ENCODE peak calls at places on chromosomes 1 and 21, in ten cellular contexts. P is HuH-7.5; Z is skeletal muscle cell; C is lower lobe of right lung; G is hypothalamus; H is activated naive CD8-positive, alpha-beta T cell treated with anti-CD3 and anti-CD28 coated beads, Interleukin-2, amount 50 U/mL, for 24 hours; Q is small intestine; J is HEK293T; U is activated T-cell treated with anti-CD3 and anti-CD28 coated beads for 1 hour; B is NCI-H2081 treated with DMSO at 0.1 percent for 48 hours. M is an unnamed sample.

GRCh38 chr1:154960446-154961136 is 991 bp downstream of the PYGO2 start:
- DNase-seq in P (no peak), Z (no peak), C (no peak), G (no peak), H (no peak), Q (no peak), J (no peak), U (no peak), B (no peak), M (no peak)

GRCh38 chr21:23887709-23888303 is 1719.5 kb downstream of the MRPL39 start:
- DNase-seq in P (no peak), Z (no peak), C (no peak), G (no peak), H (peak), Q (peak), J (no peak), U (peak), B (no peak), M (no peak)

GRCh38 chr1:152777510-152778137 is 2.7 kb downstream of the LCE1F start:
- DNase-seq in P (peak), Z (no peak), C (no peak), G (no peak), H (no peak), Q (peak), J (peak), U (no peak), B (no peak), M (no peak)

GRCh38 chr1:6257541-6258069 is 3.3 kb downstream of the GPR153 start:
- DNase-seq in P (no peak), Z (no peak), C (no peak), G (no peak), H (no peak), Q (no peak), J (no peak), U (no peak), B (no peak), M (no peak)

GRCh38 chr1:120179420-120180348 is 3.4 kb upstream of the SEC22B start:
- DNase-seq in P (no peak), Z (peak), C (no peak), G (no peak), H (no peak), Q (peak), J (peak), U (no peak), B (no peak), M (peak)

GRCh38 chr1:188371295-188371806 is 1542.6 kb downstream of the PLA2G4A start:
- DNase-seq in P (no peak), Z (no peak), C (no peak), G (no peak), H (no peak), Q (no peak), J (no peak), U (no peak), B (no peak), M (no peak)

GRCh38 chr21:14875186-14875585 is 189.6 kb downstream of the NRIP1 start:
- DNase-seq in P (no peak), Z (no peak), C (no peak), G (no peak), H (no peak), Q (peak), J (no peak), U (no peak), B (no peak), M (no peak)

GRCh38 chr1:240173836-240174235 is 82.2 kb downstream of the FMN2 start:
- DNase-seq in P (no peak), Z (no peak), C (no peak), G (no peak), H (no peak), Q (no peak), J (no peak), U (no peak), B (no peak), M (no peak)

GRCh38 chr1:9289090-9289534 is 3.6 kb upstream of the SPSB1 start:
- DNase-seq in P (no peak), Z (no peak), C (peak), G (no peak), H (peak), Q (peak), J (peak), U (peak), B (no peak), M (no peak)

GRCh38 chr1:78303620-78304019 is 187.2 kb upstream of the PTGFR start:
- DNase-seq in P (no peak), Z (peak), C (no peak), G (no peak), H (no peak), Q (no peak), J (no peak), U (no peak), B (no peak), M (peak)

GRCh38 chr1:205313681-205314308 is 7.8 kb downstream of the NUAK2 start:
- DNase-seq in P (no peak), Z (no peak), C (peak), G (no peak), H (peak), Q (peak), J (no peak), U (no peak), B (no peak), M (no peak)

GRCh38 chr1:206468571-206468970 is 1.7 kb upstream of the IKBKE start:
- DNase-seq in P (no peak), Z (no peak), C (no peak), G (no peak), H (no peak), Q (no peak), J (no peak), U (no peak), B (no peak), M (no peak)

GRCh38 chr1:224500802-224501201 is 66.2 kb upstream of the WDR26 start:
- DNase-seq in P (no peak), Z (no peak), C (no peak), G (no peak), H (no peak), Q (no peak), J (no peak), U (no peak), B (no peak), M (no peak)

GRCh38 chr1:17844146-17844826 is 89.2 kb downstream of the ACTL8 start:
- DNase-seq in P (no peak), Z (no peak), C (no peak), G (no peak), H (no peak), Q (no peak), J (no peak), U (no peak), B (no peak), M (no peak)

GRCh38 chr1:160813215-160813614 is 17.2 kb downstream of the LY9 start:
- DNase-seq in P (no peak), Z (no peak), C (no peak), G (no peak), H (no peak), Q (peak), J (no peak), U (no peak), B (no peak), M (no peak)

GRCh38 chr1:227953022-227953412 is 5.3 kb upstream of the WNT9A start:
- DNase-seq in P (no peak), Z (no peak), C (no peak), G (no peak), H (no peak), Q (no peak), J (no peak), U (no peak), B (no peak), M (no peak)

GRCh38 chr1:70290248-70290647 is 64.3 kb downstream of the ANKRD13C start:
- DNase-seq in P (no peak), Z (peak), C (no peak), G (no peak), H (no peak), Q (no peak), J (no peak), U (no peak), B (no peak), M (no peak)

GRCh38 chr1:170735366-170736263 is 71.7 kb downstream of the PRRX1 start:
- DNase-seq in P (no peak), Z (no peak), C (no peak), G (no peak), H (no peak), Q (no peak), J (no peak), U (no peak), B (no peak), M (no peak)

GRCh38 chr1:41504126-41505035 is 19.9 kb upstream of the EDN2 start:
- DNase-seq in P (no peak), Z (no peak), C (no peak), G (no peak), H (no peak), Q (peak), J (no peak), U (no peak), B (no peak), M (no peak)

GRCh38 chr1:15154480-15155036 is 1.0 kb downstream of the TMEM51 start:
- DNase-seq in P (peak), Z (no peak), C (peak), G (no peak), H (no peak), Q (peak), J (peak), U (no peak), B (no peak), M (no peak)

GRCh38 chr1:198333744-198334143 is 176.9 kb downstream of the NEK7 start:
- DNase-seq in P (no peak), Z (no peak), C (no peak), G (no peak), H (no peak), Q (no peak), J (no peak), U (no peak), B (no peak), M (peak)

GRCh38 chr1:222064388-222065201 is 322.7 kb upstream of the DUSP10 start:
- DNase-seq in P (no peak), Z (peak), C (no peak), G (no peak), H (no peak), Q (no peak), J (no peak), U (no peak), B (no peak), M (peak)

GRCh38 chr1:229508823-229509337 is 739 bp upstream of the NUP133 start:
- DNase-seq in P (no peak), Z (no peak), C (no peak), G (no peak), H (peak), Q (no peak), J (no peak), U (no peak), B (no peak), M (no peak)

GRCh38 chr1:101548376-101548775 is 311.6 kb downstream of the S1PR1 start:
- DNase-seq in P (no peak), Z (no peak), C (no peak), G (no peak), H (no peak), Q (no peak), J (no peak), U (no peak), B (no peak), M (no peak)

GRCh38 chr21:14533555-14534400 is 12.3 kb downstream of the SAMSN1 start:
- DNase-seq in P (no peak), Z (peak), C (no peak), G (no peak), H (no peak), Q (peak), J (no peak), U (no peak), B (no peak), M (peak)

GRCh38 chr21:37712204-37712934 is 203.9 kb downstream of the KCNJ6 start:
- DNase-seq in P (peak), Z (peak), C (peak), G (peak), H (peak), Q (peak), J (peak), U (peak), B (peak), M (peak)